ENCODE peak calls at places on chromosomes 2 and 18, in ten cellular contexts. R is fibroblast of the aortic adventitia, G is hepatocyte, M is HCT116, B is brain microvascular endothelial cell, Y is AG10803, S is endodermal cell, P is psoas muscle, F is prostate gland, I is thoracic aorta. K is an unnamed sample.

GRCh38 chr2:216804357-216805350 is 55.2 kb downstream of the TNP1 start:
- DNase-seq in Y (no peak), G (peak; percentile 38), P (peak; percentile 81), S (no peak), B (no peak), R (peak; percentile 16), I (no peak), F (no peak), M (no peak), K (no peak)

GRCh38 chr2:86038291-86039081 is 67.2 kb downstream of the POLR1A start:
- DNase-seq in F (no peak), R (peak; percentile 73), P (no peak), S (no peak), G (no peak), B (no peak), Y (peak; percentile 86), I (no peak), M (no peak), K (peak; percentile 87)

GRCh38 chr2:110099036-110099420 is 16.6 kb downstream of the MALL start:
- DNase-seq in G (no peak), P (no peak), S (peak; percentile 32), R (no peak), Y (peak; percentile 16), I (no peak), B (no peak), M (no peak), F (no peak), K (no peak)

GRCh38 chr18:56721491-56721890 is 70.3 kb downstream of the WDR7 start:
- DNase-seq in G (no peak), I (no peak), R (no peak), P (no peak), Y (no peak), F (no peak), B (peak; percentile 52), S (no peak), M (no peak), K (no peak)

GRCh38 chr18:59549797-59550516 is 147.3 kb downstream of the CCBE1 start:
- DNase-seq in G (no peak), R (peak; percentile 64), P (no peak), F (peak; percentile 64), M (no peak), I (no peak), S (no peak), B (no peak), Y (peak; percentile 21), K (no peak)

GRCh38 chr2:86622878-86623548 is 652 bp downstream of the RNF103 start:
- DNase-seq in G (peak; percentile 81), S (peak; percentile 71), P (peak; percentile 82), Y (no peak), B (peak; percentile 11), F (peak; percentile 49), I (no peak), M (no peak), R (no peak), K (peak; percentile 23)

GRCh38 chr18:56330381-56331115 is 307.8 kb downstream of the TXNL1 start:
- DNase-seq in G (no peak), P (no peak), R (no peak), Y (peak; percentile 51), B (no peak), I (no peak), S (no peak), M (no peak), F (no peak), K (no peak)

GRCh38 chr2:70073493-70073892 is 13.8 kb upstream of the PCBP1 start:
- DNase-seq in S (peak; percentile 52), G (no peak), I (no peak), P (no peak), R (no peak), F (no peak), B (no peak), Y (no peak), M (no peak), K (no peak)

GRCh38 chr2:98445708-98446577 is 1.3 kb downstream of the INPP4A start:
- DNase-seq in M (no peak), Y (no peak), P (no peak), R (no peak), F (no peak), I (no peak), G (no peak), B (no peak), S (peak; percentile 61), K (no peak)

GRCh38 chr18:10045296-10045891 is 131.6 kb downstream of the VAPA start:
- DNase-seq in I (no peak), R (no peak), M (no peak), G (no peak), B (no peak), S (peak; percentile 35), P (no peak), F (no peak), Y (no peak), K (no peak)

GRCh38 chr2:220885593-220885992 is 686.5 kb downstream of the EPHA4 start:
- DNase-seq in I (no peak), S (no peak), P (no peak), M (no peak), Y (no peak), R (no peak), G (no peak), B (no peak), F (no peak), K (no peak)

GRCh38 chr2:23465138-23465537 is 80.2 kb downstream of the KLHL29 start:
- DNase-seq in I (no peak), R (no peak), B (no peak), P (no peak), Y (no peak), G (no peak), S (no peak), F (no peak), M (no peak), K (no peak)
- H3K4me3 ChIP-seq in I (no peak overlapping the region), R (no peak overlapping the region), B (no peak overlapping the region), P (no peak overlapping the region), Y (no peak overlapping the region), G (no peak overlapping the region), S (no peak overlapping the region), F (no peak overlapping the region), M (no peak overlapping the region), K (no peak overlapping the region)

DNA sequence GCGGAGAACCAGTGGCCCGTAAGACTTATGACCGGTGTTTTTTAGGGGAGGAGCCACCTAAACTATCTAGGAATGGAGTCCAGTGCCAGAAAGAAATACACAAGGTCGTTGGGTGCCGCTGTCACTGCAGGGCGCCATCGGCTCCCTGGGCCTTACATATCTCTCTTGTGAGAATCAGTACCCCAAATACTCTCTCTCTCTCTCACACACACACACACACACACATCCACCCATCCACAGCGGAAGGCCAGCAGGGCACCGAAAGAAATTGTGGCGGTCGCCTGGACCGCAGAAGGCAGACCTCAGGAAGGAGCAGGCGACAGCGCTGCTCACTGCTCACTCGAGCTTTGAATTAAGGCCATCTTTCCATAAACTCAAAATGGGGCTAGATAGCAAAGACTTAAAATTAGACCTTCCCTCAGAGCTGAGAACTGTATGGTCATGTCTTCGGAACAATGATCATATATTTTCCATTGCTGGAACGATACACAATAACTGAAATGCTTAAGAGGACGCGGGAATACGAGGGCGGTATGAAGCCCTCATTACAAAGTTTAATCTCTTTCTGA is 10.3 kb downstream of the NR4A2 start:
- DNase-seq in F (no peak), Y (no peak), I (no peak), G (no peak), R (peak; percentile 1), S (no peak), B (no peak), M (no peak), P (peak; percentile 28), K (no peak)
- H3K4me3 ChIP-seq in F (no peak overlapping the region), Y (no peak overlapping the region), I (peak overlapping the region; percentile 68), G (no peak overlapping the region), R (no peak overlapping the region), S (peak overlapping the region; percentile 75), B (peak overlapping the region; percentile 57), M (no peak overlapping the region), P (peak overlapping the region; percentile 63), K (no peak overlapping the region)

DNA sequence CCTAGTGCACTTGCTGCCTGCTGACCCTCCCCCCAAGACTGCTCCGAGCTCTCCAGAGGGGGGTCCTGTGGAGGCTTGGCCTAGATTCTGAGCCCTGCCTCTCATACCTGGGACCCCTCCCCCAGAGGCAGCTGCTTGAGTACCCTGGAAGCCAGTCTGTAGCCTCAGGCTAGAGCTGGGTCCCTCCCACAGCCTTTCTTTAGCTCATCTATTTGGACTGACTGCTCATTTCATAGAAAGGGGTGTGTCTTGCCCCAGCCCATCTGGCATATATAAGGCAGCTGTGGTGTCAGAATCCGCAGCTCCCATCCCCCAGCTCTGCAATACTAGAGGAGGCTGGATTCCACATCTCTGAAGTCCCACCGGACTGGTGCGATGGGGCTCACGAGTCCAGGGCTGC is 26.1 kb downstream of the MPHOSPH10 start:
- DNase-seq in R (peak; percentile 35), P (no peak), M (no peak), S (no peak), G (peak; percentile 26), I (no peak), F (no peak), B (no peak), Y (peak; percentile 39), K (peak; percentile 69)
- H3K4me3 ChIP-seq in R (peak overlapping the region; percentile 53), P (no peak overlapping the region), M (no peak overlapping the region), S (no peak overlapping the region), G (no peak overlapping the region), I (no peak overlapping the region), F (no peak overlapping the region), B (no peak overlapping the region), Y (peak overlapping the region; percentile 34), K (peak overlapping the region; percentile 40)

DNA sequence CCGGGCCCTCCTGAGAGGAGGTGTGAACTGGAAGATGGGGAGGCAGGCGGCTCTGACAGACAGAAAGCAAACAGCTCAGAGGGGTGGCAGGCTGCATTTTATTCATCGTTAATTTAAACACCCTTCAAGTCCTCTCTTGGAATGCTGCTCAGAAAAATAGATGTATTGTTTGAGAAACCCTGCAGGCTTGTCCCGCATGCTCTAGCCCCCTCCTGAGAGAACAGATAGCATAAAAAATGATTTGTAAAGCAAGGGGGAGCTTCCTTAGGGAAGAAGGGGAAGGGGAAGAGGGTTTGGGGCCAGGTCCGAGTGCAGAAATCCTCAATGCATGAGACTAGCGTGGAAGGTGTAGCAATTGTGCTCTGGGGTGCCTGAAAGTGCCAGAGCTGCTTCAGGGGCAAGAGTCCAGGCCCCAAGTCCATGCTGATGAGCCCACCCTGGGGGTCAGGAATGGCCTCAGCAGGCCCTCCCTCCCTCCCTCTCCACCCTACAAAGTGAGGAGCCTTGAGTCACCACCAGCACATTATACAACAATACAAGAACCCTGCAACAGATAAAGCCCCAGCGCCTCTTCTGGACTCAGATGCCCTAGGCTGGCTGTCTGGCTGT is 113.6 kb downstream of the MSH2 start:
- DNase-seq in F (no peak), B (no peak), R (no peak), M (no peak), Y (no peak), G (no peak), P (no peak), S (peak; percentile 83), I (no peak), K (no peak)
- H3K4me3 ChIP-seq in F (no peak overlapping the region), B (no peak overlapping the region), R (no peak overlapping the region), M (no peak overlapping the region), Y (no peak overlapping the region), G (no peak overlapping the region), P (no peak overlapping the region), S (no peak overlapping the region), I (no peak overlapping the region), K (no peak overlapping the region)

K was measured in foreskin fibroblast.